ENCODE peak calls at places on chromosomes 11 and 22, in four cellular contexts. V, A, Y and F are unnamed samples.

GRCh38 chr11:66478823-66479740 is 1.2 kb upstream of the DPP3 start:
- DNase-seq in V (no peak), A (peak; percentile 66), Y (peak; percentile 45), F (peak; percentile 59)

GRCh38 chr11:104333977-104334376 is 170.0 kb upstream of the PDGFD start:
- DNase-seq in V (no peak), A (peak; percentile 29), Y (peak; percentile 13), F (no peak)

GRCh38 chr22:49905465-49905864 is 12.8 kb downstream of the ALG12 start:
- DNase-seq in V (no peak), A (no peak), Y (no peak), F (no peak)

GRCh38 chr22:43996170-43996980 is 27.7 kb upstream of the PARVB start:
- DNase-seq in V (no peak), A (no peak), Y (no peak), F (no peak)

GRCh38 chr11:8268530-8269461 is 5.1 kb upstream of the LMO1 start:
- DNase-seq in V (no peak), A (no peak), Y (no peak), F (no peak)

GRCh38 chr11:3674189-3674588 is 3.0 kb upstream of the CHRNA10 start:
- DNase-seq in V (no peak), A (no peak), Y (peak; percentile 64), F (peak; percentile 22)

GRCh38 chr22:18991828-18992442 is 55.8 kb upstream of the PRODH start:
- DNase-seq in V (no peak), A (no peak), Y (no peak), F (no peak)

GRCh38 chr11:68455485-68455884 is 5.1 kb upstream of the PPP6R3 start:
- DNase-seq in V (no peak), A (no peak), Y (no peak), F (no peak)

GRCh38 chr11:1281326-1281973 is 28.0 kb downstream of the TOLLIP start:
- DNase-seq in V (no peak), A (no peak), Y (no peak), F (no peak)

GRCh38 chr11:77993902-77994301 is 566 bp downstream of the INTS4 start:
- DNase-seq in V (no peak), A (no peak), Y (no peak), F (no peak)

GRCh38 chr22:23071163-23072034 is 1.1 kb downstream of the GNAZ start:
- DNase-seq in V (no peak), A (no peak), Y (no peak), F (no peak)

GRCh38 chr11:13629752-13630151 is 38.7 kb upstream of the FAR1 start:
- DNase-seq in V (no peak), A (no peak), Y (no peak), F (no peak)

GRCh38 chr11:120622189-120622912 is 110.8 kb downstream of the GRIK4 start:
- DNase-seq in V (no peak), A (peak; percentile 8), Y (no peak), F (no peak)

GRCh38 chr11:120168960-120169681 is 31.2 kb upstream of the TRIM29 start:
- DNase-seq in V (no peak), A (peak; percentile 26), Y (peak; percentile 71), F (peak; percentile 61)

GRCh38 chr11:126499124-126499752 is 143.8 kb downstream of the ST3GAL4 start:
- DNase-seq in V (no peak), A (no peak), Y (no peak), F (no peak)

GRCh38 chr11:44629732-44630345 is 64.4 kb downstream of the CD82 start:
- DNase-seq in V (no peak), A (no peak), Y (no peak), F (no peak)

GRCh38 chr11:28176231-28176853 is 68.2 kb downstream of the METTL15 start:
- DNase-seq in V (no peak), A (no peak), Y (peak; percentile 72), F (peak; percentile 10)

GRCh38 chr11:27211370-27212127 is 151.5 kb downstream of the CCDC34 start:
- DNase-seq in V (no peak), A (peak; percentile 8), Y (no peak), F (no peak)

GRCh38 chr11:2797741-2798361 is 87.7 kb downstream of the CDKN1C start:
- DNase-seq in V (no peak), A (no peak), Y (no peak), F (no peak)

GRCh38 chr11:123357990-123358827 is 71.9 kb upstream of the GRAMD1B start:
- DNase-seq in V (no peak), A (peak; percentile 4), Y (peak; percentile 18), F (peak; percentile 47)

GRCh38 chr11:134634897-134635831 is 223.1 kb upstream of the B3GAT1 start:
- DNase-seq in V (no peak), A (no peak), Y (no peak), F (no peak)